ENCODE peak calls at places on chromosomes 11 and 22, in ten cellular contexts. C, K, Q, O, Y, M, W, R, P and L are unnamed samples.

GRCh38 chr22:24101966-24102365 is 79.3 kb upstream of the SUSD2 start:
- DNase-seq in C (peak; percentile 51), K (no peak), Q (no peak), O (no peak), Y (no peak), M (no peak), W (no peak), R (no peak), P (no peak), L (no peak)

GRCh38 chr22:26127126-26127525 is 42.1 kb upstream of the SEZ6L start:
- DNase-seq in C (no peak), K (no peak), Q (no peak), O (no peak), Y (no peak), M (no peak), W (no peak), R (no peak), P (no peak), L (no peak)

GRCh38 chr22:44573451-44573850 is 75.4 kb upstream of the RTL6 start:
- DNase-seq in C (no peak), K (no peak), Q (no peak), O (no peak), Y (no peak), M (no peak), W (no peak), R (no peak), P (peak; percentile 63), L (no peak)

GRCh38 chr11:119350302-119350701 is 3.8 kb upstream of the MFRP start:
- DNase-seq in C (peak; percentile 54), K (no peak), Q (no peak), O (peak; percentile 40), Y (no peak), M (no peak), W (no peak), R (no peak), P (no peak), L (no peak)

GRCh38 chr11:93537767-93538261 is 5.4 kb downstream of the SMCO4 start:
- DNase-seq in C (peak; percentile 78), K (no peak), Q (no peak), O (no peak), Y (peak; percentile 52), M (peak; percentile 52), W (no peak), R (no peak), P (peak; percentile 86), L (no peak)

GRCh38 chr11:110323786-110324185 is 27.4 kb upstream of the RDX start:
- DNase-seq in C (no peak), K (no peak), Q (no peak), O (no peak), Y (no peak), M (no peak), W (no peak), R (no peak), P (no peak), L (no peak)

GRCh38 chr22:44658371-44658953 is 43.5 kb upstream of the PRR5 start:
- DNase-seq in C (peak; percentile 74), K (no peak), Q (peak; percentile 59), O (peak; percentile 71), Y (no peak), M (peak; percentile 66), W (no peak), R (no peak), P (no peak), L (no peak)

GRCh38 chr11:113272281-113272680 is 42.1 kb upstream of the TTC12 start:
- DNase-seq in C (no peak), K (no peak), Q (no peak), O (no peak), Y (no peak), M (no peak), W (no peak), R (no peak), P (no peak), L (no peak)

DNA sequence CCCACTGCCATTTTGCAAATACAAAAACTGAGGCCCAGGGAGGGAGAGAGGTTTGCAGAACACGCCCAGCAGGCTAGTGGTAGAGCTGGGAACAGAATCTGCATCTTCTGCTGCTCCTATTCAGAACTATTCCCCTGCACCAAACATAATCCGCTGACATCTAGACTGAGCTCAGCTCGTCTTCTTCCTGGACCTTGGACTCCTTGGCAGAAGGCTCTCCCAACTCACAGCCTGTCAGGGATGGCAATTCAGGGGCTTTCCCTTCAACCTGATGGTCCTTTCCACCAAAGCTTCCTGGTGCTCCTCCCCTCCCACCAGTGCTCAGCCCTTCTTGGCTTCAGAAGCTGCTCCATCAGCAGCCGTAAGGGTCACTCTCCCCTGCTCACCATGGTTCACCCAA is 9.5 kb upstream of the NPAS4 start:
- DNase-seq in C (no peak), K (no peak), Q (no peak), O (no peak), Y (no peak), M (no peak), W (no peak), R (no peak), P (no peak), L (no peak)
- H3K4me3 ChIP-seq in C (no peak overlapping the region), K (no peak overlapping the region), Q (no peak overlapping the region), O (no peak overlapping the region), Y (no peak overlapping the region), M (no peak overlapping the region), W (no peak overlapping the region), R (no peak overlapping the region), P (no peak overlapping the region), L (no peak overlapping the region)

DNA sequence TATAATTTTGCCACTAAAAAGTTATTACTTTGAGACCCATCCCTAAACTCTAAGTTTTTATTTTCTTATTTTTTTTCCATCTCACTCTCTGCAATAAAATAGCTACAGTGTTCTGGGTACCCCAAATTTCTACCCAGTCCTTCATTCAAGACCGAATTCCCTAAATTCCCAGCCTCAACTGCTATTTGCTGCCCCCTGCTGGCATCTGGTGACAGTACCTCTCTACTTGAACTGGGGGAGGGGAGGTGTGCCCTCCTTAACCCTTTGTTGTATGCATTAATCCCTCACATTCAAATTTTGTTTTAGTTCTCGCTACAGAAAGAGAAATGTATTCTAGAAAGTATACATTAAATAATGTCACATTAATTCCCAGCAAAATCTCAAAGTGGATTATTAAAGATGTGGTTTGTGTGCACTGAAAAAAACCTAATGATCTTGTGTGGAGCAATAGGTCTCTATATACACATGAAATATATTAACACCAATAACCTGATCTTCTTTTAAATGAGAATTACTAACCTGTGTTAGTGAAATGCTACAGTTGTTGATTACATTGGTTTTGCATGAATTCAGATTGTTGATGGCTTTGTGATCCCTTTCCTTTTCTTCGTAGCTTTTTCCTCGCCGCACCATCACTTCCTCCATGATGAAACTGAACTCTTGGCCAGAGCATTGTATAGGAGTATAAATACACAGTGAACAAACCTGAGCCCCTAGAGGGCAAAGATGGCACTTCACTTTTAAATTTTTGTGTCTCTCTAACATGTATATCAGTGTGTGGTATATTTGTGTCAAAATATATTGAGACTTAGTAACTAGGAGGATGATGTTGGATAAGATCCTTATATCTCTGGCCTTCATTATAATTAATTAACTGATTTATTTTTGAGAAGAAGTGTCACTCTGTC is 590.0 kb downstream of the METTL15 start:
- DNase-seq in C (no peak), K (peak; percentile 34), Q (no peak), O (peak; percentile 93), Y (peak; percentile 54), M (peak; percentile 30), W (peak; percentile 76), R (peak; percentile 12), P (peak; percentile 86), L (no peak)
- TF ChIP-seq CTCF in C (peak; percentile 60), K (peak; percentile 80), Q (peak; percentile 75), O (peak; percentile 91), Y (peak; percentile 58), M (peak; percentile 91), W (peak; percentile 81), R (peak; percentile 85), P (no peak), L (peak; percentile 83)

GRCh38 chr22:21837184-21837979 is 30.1 kb downstream of the MAPK1 start:
- DNase-seq in C (no peak), K (no peak), Q (peak; percentile 71), O (no peak), Y (no peak), M (peak; percentile 95), W (peak; percentile 62), R (peak; percentile 69), P (no peak), L (peak; percentile 69)
- H3K4me3 ChIP-seq in C (no peak overlapping the region), K (no peak overlapping the region), Q (no peak overlapping the region), O (no peak overlapping the region), Y (no peak overlapping the region), M (no peak overlapping the region), W (no peak overlapping the region), R (no peak overlapping the region), P (no peak overlapping the region), L (no peak overlapping the region)

GRCh38 chr11:116881153-116881552 is 43.7 kb upstream of the APOA1 start:
- DNase-seq in C (no peak), K (no peak), Q (no peak), O (no peak), Y (no peak), M (no peak), W (no peak), R (no peak), P (peak; percentile 58), L (no peak)

GRCh38 chr11:116876656-116877055 is 39.2 kb upstream of the APOA1 start:
- DNase-seq in C (no peak), K (no peak), Q (no peak), O (peak; percentile 53), Y (no peak), M (no peak), W (no peak), R (no peak), P (no peak), L (no peak)

GRCh38 chr11:116882386-116882785 is 45.0 kb upstream of the APOA1 start:
- DNase-seq in C (no peak), K (peak; percentile 7), Q (peak; percentile 77), O (no peak), Y (no peak), M (peak; percentile 89), W (no peak), R (peak; percentile 35), P (no peak), L (peak; percentile 79)

GRCh38 chr11:116875194-116875593 is 37.8 kb upstream of the APOA1 start:
- DNase-seq in C (no peak), K (no peak), Q (no peak), O (no peak), Y (no peak), M (no peak), W (no peak), R (no peak), P (no peak), L (no peak)

GRCh38 chr11:116879789-116880402 is 42.5 kb upstream of the APOA1 start:
- DNase-seq in C (no peak), K (peak; percentile 74), Q (no peak), O (no peak), Y (peak; percentile 39), M (peak; percentile 68), W (peak; percentile 72), R (peak; percentile 41), P (no peak), L (peak; percentile 78)
- TF ChIP-seq CTCF in C (peak; percentile 69), K (peak; percentile 78), Q (peak; percentile 81), O (peak; percentile 86), Y (peak; percentile 59), M (peak; percentile 78), W (peak; percentile 81), R (peak; percentile 78), P (no peak), L (peak; percentile 74)